ENCODE peak calls at places on chromosome 18, in seven cellular contexts. Q is adrenal gland; H is ovary; S is activated CD8-positive, alpha-beta T cell treated with anti-CD3 and anti-CD28 coated beads for 36 hours; O is epithelial cell of esophagus; G is lower lobe of right lung; M is AG09319. D is an unnamed sample.

GRCh38 chr18:36485772-36486171 is 188.3 kb downstream of the FHOD3 start:
- DNase-seq in M (no peak), Q (no peak), S (no peak), O (peak; percentile 51), G (no peak), H (no peak), D (no peak)

GRCh38 chr18:52326001-52326400 is 14.0 kb upstream of the DCC start:
- DNase-seq in M (no peak), O (no peak), S (no peak), H (no peak), Q (no peak), G (no peak), D (no peak)

GRCh38 chr18:45255142-45255890 is 360.0 kb upstream of the SLC14A2 start:
- DNase-seq in G (no peak), S (no peak), H (peak; percentile 29), O (peak; percentile 37), Q (no peak), M (peak; percentile 76), D (no peak)

GRCh38 chr18:79693561-79694205 is 14.1 kb downstream of the CTDP1 start:
- DNase-seq in M (no peak), S (no peak), O (no peak), Q (no peak), H (no peak), G (no peak), D (no peak)

GRCh38 chr18:21242141-21243040 is at the start of gene GREB1L:
- DNase-seq in G (peak; percentile 51), S (peak; percentile 38), M (peak; percentile 11), H (peak; percentile 74), Q (peak; percentile 17), O (peak; percentile 76), D (no peak)

GRCh38 chr18:7889515-7889914 is 322.4 kb downstream of the PTPRM start:
- DNase-seq in H (no peak), O (no peak), Q (no peak), S (no peak), G (no peak), M (no peak), D (no peak)

GRCh38 chr18:55500316-55501086 is 87.5 kb downstream of the TCF4 start:
- DNase-seq in O (peak; percentile 73), H (no peak), Q (no peak), S (no peak), M (no peak), G (no peak), D (no peak)

GRCh38 chr18:12283256-12283655 is 24.8 kb upstream of the TUBB6 start:
- DNase-seq in G (no peak), M (no peak), S (no peak), O (peak; percentile 96), Q (no peak), H (no peak), D (no peak)

GRCh38 chr18:56458770-56459450 is 179.5 kb downstream of the TXNL1 start:
- DNase-seq in Q (no peak), M (no peak), S (no peak), G (no peak), O (no peak), H (no peak), D (no peak)

GRCh38 chr18:37805773-37806380 is 240.3 kb upstream of the CELF4 start:
- DNase-seq in M (no peak), Q (no peak), S (no peak), O (no peak), H (no peak), G (no peak), D (no peak)

GRCh38 chr18:6743988-6744387 is 14.5 kb downstream of the ARHGAP28 start:
- DNase-seq in M (no peak), H (no peak), O (no peak), S (no peak), Q (no peak), G (no peak), D (no peak)

GRCh38 chr18:4544131-4544530 is 89.0 kb upstream of the DLGAP1 start:
- DNase-seq in G (no peak), O (no peak), H (no peak), S (no peak), M (no peak), Q (no peak), D (no peak)

GRCh38 chr18:78727877-78728276 is 251.7 kb upstream of the SALL3 start:
- DNase-seq in Q (no peak), S (no peak), M (no peak), O (no peak), G (no peak), H (no peak), D (no peak)

GRCh38 chr18:5900249-5900648 is 4.9 kb upstream of the TMEM200C start:
- DNase-seq in G (no peak), Q (no peak), H (no peak), M (no peak), S (no peak), O (peak; percentile 48), D (no peak)

GRCh38 chr18:74190086-74190485 is 41.8 kb downstream of the TIMM21 start:
- DNase-seq in H (no peak), M (no peak), S (no peak), G (no peak), Q (no peak), O (no peak), D (no peak)

GRCh38 chr18:43847164-43848091 is 570.1 kb upstream of the SYT4 start:
- DNase-seq in O (peak; percentile 5), H (no peak), S (no peak), G (no peak), M (peak; percentile 30), Q (no peak), D (no peak)

GRCh38 chr18:38420611-38421010 is 855.0 kb upstream of the CELF4 start:
- DNase-seq in S (no peak), H (no peak), O (no peak), M (no peak), G (no peak), Q (no peak), D (no peak)

GRCh38 chr18:46946656-46947282 is 29.4 kb downstream of the KATNAL2 start:
- DNase-seq in G (peak; percentile 82), M (peak; percentile 39), Q (peak; percentile 87), H (peak; percentile 52), O (peak; percentile 89), S (peak; percentile 76), D (peak; percentile 36)

GRCh38 chr18:34258176-34258575 is 33.5 kb upstream of the NOL4 start:
- DNase-seq in Q (no peak), G (no peak), M (no peak), S (no peak), H (no peak), O (no peak), D (no peak)

DNA sequence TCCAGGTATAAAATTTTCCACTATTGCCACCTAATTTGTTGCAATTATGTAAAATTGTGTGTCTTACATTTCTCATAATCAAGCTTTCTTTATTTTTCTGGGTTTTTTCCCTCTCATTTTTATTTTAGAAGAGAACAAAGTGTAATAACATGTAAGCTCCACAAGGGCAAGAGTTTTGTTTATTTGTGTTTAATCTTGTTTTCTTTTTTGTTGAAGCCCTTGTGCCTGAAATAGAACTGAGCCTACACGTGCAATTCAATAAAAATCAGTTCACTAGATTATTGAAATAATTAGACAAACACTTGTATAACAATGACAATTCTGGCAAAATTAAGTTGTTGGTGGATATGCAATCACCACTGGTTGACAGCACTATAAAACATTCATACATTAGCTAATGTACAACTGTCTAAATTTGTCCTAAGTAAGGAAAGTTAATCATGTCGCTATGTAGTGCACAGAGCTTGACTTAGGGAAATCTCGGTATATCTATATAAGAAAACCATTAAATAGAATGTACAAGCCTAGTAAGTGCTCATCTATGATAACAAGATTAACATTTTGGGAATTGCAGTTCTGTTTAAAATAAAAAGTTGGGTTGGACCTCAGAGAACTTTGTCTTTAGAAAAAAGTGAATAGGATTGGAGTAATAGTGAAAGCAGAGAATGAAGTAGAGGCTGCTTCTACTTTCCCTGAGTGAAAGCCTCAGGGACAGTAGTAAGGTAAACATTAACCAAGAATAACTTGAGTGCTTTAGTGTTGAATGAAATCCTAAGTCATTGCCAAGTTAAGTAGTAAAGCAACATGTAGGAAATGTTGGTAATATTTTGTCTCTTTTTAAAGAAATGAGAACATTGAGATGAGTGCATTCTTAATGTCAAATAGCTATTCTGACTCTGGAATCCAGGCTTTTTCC is 37.4 kb upstream of the NOL4 start:
- DNase-seq in G (no peak), H (no peak), S (no peak), O (no peak), Q (no peak), M (no peak), D (no peak)
- TF ChIP-seq CTCF in G (no peak), H (no peak), S (no peak), O (no peak), Q (no peak), M (no peak), D (no peak)

GRCh38 chr18:49238433-49239042 is 221.9 kb downstream of the DYM start:
- DNase-seq in H (no peak), M (no peak), Q (no peak), O (peak; percentile 48), G (no peak), S (peak; percentile 18), D (no peak)
- TF ChIP-seq CTCF in H (no peak), M (peak; percentile 57), Q (peak; percentile 58), O (peak; percentile 61), G (peak; percentile 38), S (no peak), D (peak; percentile 34)

GRCh38 chr18:10490401-10491289 is 35.2 kb upstream of the NAPG start:
- DNase-seq in S (peak; percentile 88), O (no peak), Q (no peak), G (no peak), H (no peak), M (no peak), D (no peak)
- TF ChIP-seq CTCF in S (peak; percentile 48), O (no peak), Q (no peak), G (peak; percentile 19), H (no peak), M (no peak), D (no peak)

GRCh38 chr18:13526519-13526918 is 199.8 kb downstream of the FAM210A start:
- DNase-seq in M (no peak), Q (no peak), S (no peak), O (no peak), H (no peak), G (no peak), D (no peak)

GRCh38 chr18:13524824-13525223 is 201.5 kb downstream of the FAM210A start:
- DNase-seq in S (no peak), G (no peak), Q (no peak), O (no peak), H (no peak), M (no peak), D (no peak)

GRCh38 chr18:13527256-13527655 is 199.1 kb downstream of the FAM210A start:
- DNase-seq in G (no peak), O (no peak), S (no peak), M (no peak), H (no peak), Q (no peak), D (no peak)

GRCh38 chr18:13524054-13524453 is 202.3 kb downstream of the FAM210A start:
- DNase-seq in M (no peak), Q (no peak), O (no peak), H (no peak), S (no peak), G (no peak), D (no peak)

DNA sequence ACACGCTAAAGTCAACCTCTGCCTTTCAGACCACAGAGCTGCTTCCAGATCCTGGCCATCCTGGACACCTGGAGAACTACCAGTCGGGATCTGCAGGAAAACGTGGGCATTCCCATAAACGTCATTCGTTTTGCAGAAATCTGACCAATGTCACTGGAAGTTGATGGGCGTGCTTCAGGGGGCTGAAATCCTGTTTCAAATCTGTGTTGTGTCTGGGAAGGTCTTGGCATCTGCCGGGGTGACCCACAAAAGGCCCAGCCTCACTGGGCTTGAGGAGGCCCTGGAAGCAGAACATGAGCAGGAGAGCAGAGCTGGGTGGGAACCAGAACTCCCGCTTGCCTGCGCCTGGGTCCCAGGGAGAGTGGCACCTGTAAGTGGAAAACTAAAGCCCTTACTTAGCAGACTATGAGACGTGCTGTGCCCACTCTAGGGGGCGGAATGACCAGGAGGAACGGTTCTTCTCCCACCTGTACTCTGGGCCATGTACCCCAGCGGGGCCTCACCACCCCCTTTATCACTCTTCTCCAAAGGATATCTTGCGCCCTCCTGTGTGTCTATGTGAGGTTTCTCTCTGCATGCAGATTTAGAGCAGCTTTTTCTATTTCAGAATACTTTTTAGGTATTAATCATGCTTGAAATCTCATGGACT is 200.9 kb downstream of the FAM210A start:
- DNase-seq in Q (no peak), G (no peak), H (no peak), S (no peak), M (no peak), O (no peak), D (no peak)
- TF ChIP-seq CTCF in Q (no peak), G (no peak), H (no peak), S (no peak), M (no peak), O (no peak), D (no peak)